ENCODE peak calls at places on chromosome 22, in four cellular contexts. E, G, J and B are unnamed samples.

GRCh38 chr22:18147791-18148507 is 2.0 kb upstream of the USP18 start:
- DNase-seq in E (no peak), G (no peak), J (no peak), B (no peak)

GRCh38 chr22:11628651-11629511 is 3899.1 kb upstream of the OR11H1 start:
- DNase-seq in E (no peak), G (no peak), J (no peak), B (no peak)

GRCh38 chr22:30309981-30310672 is 16.6 kb downstream of the TBC1D10A start:
- DNase-seq in E (no peak), G (no peak), J (no peak), B (no peak)

GRCh38 chr22:49255741-49256318 is 571.8 kb downstream of the BRD1 start:
- DNase-seq in E (no peak), G (no peak), J (no peak), B (no peak)

GRCh38 chr22:42892571-42893316 is 35.7 kb upstream of the ARFGAP3 start:
- DNase-seq in E (no peak), G (no peak), J (no peak), B (no peak)

GRCh38 chr22:25172153-25172552 is 27.5 kb upstream of the CRYBB3 start:
- DNase-seq in E (no peak), G (no peak), J (peak), B (peak)

GRCh38 chr22:39183991-39184585 is 31.6 kb upstream of the CBX7 start:
- DNase-seq in E (peak), G (no peak), J (peak), B (no peak)

GRCh38 chr22:16824718-16825687 is at the start of gene XKR3:
- DNase-seq in E (no peak), G (no peak), J (no peak), B (no peak)

GRCh38 chr22:17917490-17917983 is 106.8 kb downstream of the MICAL3 start:
- DNase-seq in E (peak), G (no peak), J (no peak), B (no peak)

GRCh38 chr22:31631381-31631780 is 30.6 kb downstream of the PISD start:
- DNase-seq in E (no peak), G (no peak), J (no peak), B (peak)

GRCh38 chr22:39428597-39429071 is 28.2 kb upstream of the MGAT3 start:
- DNase-seq in E (peak), G (peak), J (no peak), B (no peak)

GRCh38 chr22:43273902-43274484 is 69.2 kb downstream of the SCUBE1 start:
- DNase-seq in E (peak), G (peak), J (peak), B (peak)

GRCh38 chr22:39514373-39514973 is 5.9 kb upstream of the ATF4 start:
- DNase-seq in E (no peak), G (peak), J (no peak), B (peak)

GRCh38 chr22:35866646-35867045 is 149.0 kb downstream of the APOL5 start:
- DNase-seq in E (no peak), G (no peak), J (no peak), B (no peak)

GRCh38 chr22:46953968-46954755 is 191.7 kb downstream of the TBC1D22A start:
- DNase-seq in E (peak), G (no peak), J (no peak), B (no peak)

GRCh38 chr22:44449061-44449682 is 48.9 kb downstream of the RTL6 start:
- DNase-seq in E (peak), G (no peak), J (no peak), B (no peak)

GRCh38 chr22:25062378-25063095 is 110.0 kb downstream of the KIAA1671 start:
- DNase-seq in E (no peak), G (no peak), J (no peak), B (peak)

GRCh38 chr22:49702068-49702397 is 125.6 kb downstream of the BRD1 start:
- DNase-seq in E (no peak), G (no peak), J (no peak), B (no peak)

GRCh38 chr22:48138427-48138826 is 1376.0 kb downstream of the TBC1D22A start:
- DNase-seq in E (no peak), G (no peak), J (no peak), B (no peak)

GRCh38 chr22:48765595-48765994 is 1062.1 kb downstream of the BRD1 start:
- DNase-seq in E (no peak), G (no peak), J (no peak), B (no peak)

GRCh38 chr22:29030618-29031235 is 30.9 kb downstream of the C22orf31 start:
- DNase-seq in E (peak), G (peak), J (peak), B (peak)

GRCh38 chr22:17547995-17548755 is 15.1 kb upstream of the SLC25A18 start:
- DNase-seq in E (no peak), G (no peak), J (no peak), B (no peak)

GRCh38 chr22:31871475-31871874 is 72.9 kb upstream of the YWHAH start:
- DNase-seq in E (no peak), G (no peak), J (no peak), B (no peak)

GRCh38 chr22:29621761-29622526 is 18.5 kb downstream of the NF2 start:
- DNase-seq in E (no peak), G (no peak), J (peak), B (no peak)

DNA sequence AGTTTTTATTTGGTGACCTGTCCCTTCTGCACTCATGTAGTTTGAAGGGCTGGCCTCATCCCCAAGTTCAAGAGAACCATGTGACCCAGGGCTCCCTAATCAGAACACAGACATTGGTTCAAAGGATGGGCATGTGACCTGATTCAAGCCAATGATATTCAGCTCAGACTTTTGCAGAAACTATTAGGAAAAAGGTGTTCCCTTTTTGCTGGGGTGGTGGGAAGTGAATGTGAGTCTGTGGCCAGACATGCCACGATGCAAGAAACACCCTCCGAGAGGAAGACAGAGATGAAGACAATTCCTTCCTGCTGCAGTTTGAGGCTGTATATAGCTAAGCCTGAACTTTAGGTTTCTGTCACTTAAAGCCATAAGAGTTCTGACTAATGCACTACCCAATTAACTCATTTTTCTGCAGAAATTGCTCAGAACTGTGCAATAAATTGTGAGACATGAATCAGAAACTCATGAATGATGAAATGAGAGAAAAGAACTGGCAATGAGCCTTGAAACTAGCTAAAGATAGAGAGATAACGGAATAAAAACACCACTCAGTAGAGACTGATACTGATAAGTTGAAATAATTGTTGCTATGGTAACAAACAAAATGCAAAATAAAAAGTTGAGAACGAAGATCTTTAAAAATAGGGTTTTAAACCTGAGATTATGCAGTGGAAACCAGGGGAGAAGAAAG is 9.2 kb upstream of the MAPK1 start:
- DNase-seq in E (peak), G (no peak), J (no peak), B (peak)
- TF ChIP-seq FOXJ3 in E (no peak), G (no peak), J (no peak), B (no peak)

DNA sequence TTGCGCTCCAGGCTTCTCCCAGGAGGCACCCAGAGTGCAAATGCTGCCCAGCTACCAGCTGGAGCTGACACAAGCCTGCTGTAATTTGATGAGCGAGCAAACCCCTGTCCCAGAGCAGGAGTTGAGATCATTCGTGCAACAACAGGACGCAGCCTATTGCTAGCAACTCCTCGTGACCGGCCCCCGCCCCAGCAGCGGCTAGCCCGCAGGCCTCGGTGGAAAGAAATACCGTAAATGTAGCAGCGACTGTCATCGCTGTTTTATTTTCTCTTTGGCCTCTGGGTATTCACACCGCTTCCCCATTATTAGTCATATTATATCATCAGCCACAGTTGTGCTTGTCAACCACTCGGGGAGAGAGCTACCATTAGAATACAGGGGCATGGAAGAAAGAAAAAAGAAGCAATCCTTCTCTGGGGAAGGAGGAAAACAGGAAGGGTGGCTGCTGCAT is 59.2 kb upstream of the ATXN10 start:
- DNase-seq in E (no peak), G (no peak), J (no peak), B (no peak)
- TF ChIP-seq FOXJ3 in E (no peak), G (no peak), J (no peak), B (no peak)

GRCh38 chr22:27452916-27453315 is 348.6 kb downstream of the MN1 start:
- DNase-seq in E (no peak), G (no peak), J (no peak), B (no peak)

GRCh38 chr22:27456696-27457503 is 344.7 kb downstream of the MN1 start:
- DNase-seq in E (no peak), G (no peak), J (no peak), B (no peak)

GRCh38 chr22:27452245-27452644 is 349.3 kb downstream of the MN1 start:
- DNase-seq in E (no peak), G (no peak), J (no peak), B (no peak)

GRCh38 chr22:27454807-27455450 is 346.6 kb downstream of the MN1 start:
- DNase-seq in E (peak), G (peak), J (no peak), B (no peak)

DNA sequence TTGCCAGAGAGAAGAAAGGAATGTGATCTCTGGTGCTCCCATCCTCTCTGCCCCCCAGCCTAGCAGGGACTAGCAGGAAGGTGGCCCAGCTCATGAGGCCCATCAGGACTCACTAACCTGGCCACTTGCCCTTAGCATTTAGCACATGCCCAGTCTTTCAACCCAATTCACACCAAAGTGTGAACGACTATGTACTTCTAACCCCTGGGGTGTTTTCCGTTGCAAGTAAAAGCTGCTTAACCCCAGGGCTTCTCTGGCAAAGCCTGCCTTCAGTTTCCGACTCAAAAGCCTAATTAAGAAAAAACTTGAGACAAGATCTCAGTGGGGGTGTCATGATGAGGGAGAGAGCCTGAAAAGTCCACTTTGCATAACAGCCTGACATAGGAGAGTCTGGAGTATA is 347.9 kb downstream of the MN1 start:
- DNase-seq in E (no peak), G (no peak), J (no peak), B (no peak)
- TF ChIP-seq FOXJ3 in E (no peak), G (no peak), J (no peak), B (no peak)

GRCh38 chr22:23716811-23717801 is 26.3 kb downstream of the RGL4 start:
- DNase-seq in E (peak), G (peak), J (peak), B (peak)

GRCh38 chr22:23713696-23714595 is 23.1 kb downstream of the RGL4 start:
- DNase-seq in E (no peak), G (no peak), J (no peak), B (no peak)

GRCh38 chr22:23712256-23712655 is 21.4 kb downstream of the RGL4 start:
- DNase-seq in E (no peak), G (no peak), J (no peak), B (no peak)

GRCh38 chr22:23715811-23716355 is 25.1 kb downstream of the RGL4 start:
- DNase-seq in E (no peak), G (no peak), J (no peak), B (no peak)

DNA sequence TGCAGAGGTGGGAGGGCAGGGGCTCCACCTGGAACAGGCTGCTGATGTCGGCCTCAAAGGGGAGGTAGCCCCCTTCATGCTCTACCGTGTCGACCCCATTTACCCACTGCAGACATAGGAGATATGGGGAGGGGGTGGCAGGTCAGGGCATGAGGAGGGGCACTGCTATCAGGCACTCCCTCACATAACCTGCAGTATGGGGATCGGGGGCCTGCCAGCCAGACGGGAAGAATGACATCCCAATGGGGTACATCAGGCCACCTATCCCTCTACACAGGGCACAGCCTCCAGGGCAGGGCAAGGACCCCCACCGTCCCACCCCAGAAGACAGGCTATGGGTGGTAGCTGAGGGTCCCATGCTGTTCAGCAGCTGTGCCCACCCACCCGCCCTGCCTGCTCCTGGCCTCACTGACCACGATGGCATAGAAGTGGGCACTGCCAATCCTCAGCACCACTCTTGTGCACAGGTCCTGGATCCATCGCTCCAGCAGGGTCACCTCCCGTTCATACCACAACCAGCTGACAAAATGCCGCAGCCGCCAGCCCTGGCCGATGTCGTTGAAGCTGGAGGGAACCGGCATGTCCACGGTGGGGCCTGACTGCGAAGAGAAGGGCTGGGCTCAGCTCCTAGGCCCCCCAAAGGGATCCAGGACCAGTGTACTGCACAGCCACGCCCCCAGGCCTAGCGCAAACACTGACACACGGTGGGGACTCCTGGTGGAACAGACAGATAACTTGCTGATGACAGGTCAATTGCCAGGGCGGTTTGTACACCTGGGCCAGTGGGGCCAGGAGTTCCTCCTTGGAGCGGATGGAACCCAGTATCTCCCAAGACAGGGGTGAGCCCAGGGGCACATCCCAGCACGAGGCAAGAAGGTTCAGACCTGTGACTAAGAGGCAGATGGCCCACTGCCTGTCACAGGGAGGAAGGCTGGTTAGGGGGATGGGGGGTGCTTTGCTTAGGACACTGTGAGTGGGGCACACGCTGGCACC is 24.1 kb downstream of the RGL4 start:
- DNase-seq in E (peak), G (no peak), J (no peak), B (no peak)
- TF ChIP-seq FOXJ3 in E (no peak), G (no peak), J (no peak), B (no peak)

DNA sequence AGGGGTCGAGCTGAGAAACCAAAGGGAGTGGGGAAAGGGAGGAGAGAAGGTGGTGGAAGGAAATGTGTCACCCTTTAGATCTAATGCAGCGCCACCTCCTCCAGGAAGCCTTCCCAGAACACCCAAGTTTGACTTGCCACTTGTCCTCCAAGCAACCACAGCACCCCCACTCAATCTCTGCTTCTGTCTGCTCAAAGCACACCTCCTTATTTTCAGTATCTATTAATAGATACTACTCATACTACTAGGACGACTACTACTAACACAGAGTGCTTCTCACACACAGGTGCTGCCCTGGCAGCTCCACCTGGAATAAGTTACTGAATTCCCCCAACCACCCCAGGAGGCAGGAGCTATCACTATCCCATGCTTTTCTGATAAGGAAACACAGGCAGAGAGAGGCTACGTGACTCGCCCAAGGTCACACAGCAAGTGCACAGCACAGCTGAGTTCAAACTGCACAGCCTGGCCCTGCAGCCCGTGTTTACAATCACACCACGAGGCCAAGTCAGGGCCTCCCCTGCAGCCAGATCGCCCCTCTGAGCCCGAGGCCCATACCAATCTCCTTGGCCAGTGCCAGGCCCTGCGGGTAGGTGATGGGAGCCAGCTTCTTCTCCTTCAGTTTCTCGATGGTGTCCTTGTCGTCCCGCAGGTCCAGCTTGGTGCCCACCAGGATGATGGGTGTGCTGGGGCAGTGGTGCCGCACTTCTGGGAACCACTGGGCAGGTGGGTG is 13.2 kb downstream of the RAC2 start:
- DNase-seq in E (no peak), G (no peak), J (no peak), B (no peak)
- TF ChIP-seq FOXJ3 in E (no peak), G (no peak), J (no peak), B (no peak)

GRCh38 chr22:19890502-19891349 is 36.1 kb upstream of the GNB1L start:
- DNase-seq in E (no peak), G (no peak), J (no peak), B (peak)
- TF ChIP-seq FOXJ3 in E (no peak), G (no peak), J (no peak), B (peak)

DNA sequence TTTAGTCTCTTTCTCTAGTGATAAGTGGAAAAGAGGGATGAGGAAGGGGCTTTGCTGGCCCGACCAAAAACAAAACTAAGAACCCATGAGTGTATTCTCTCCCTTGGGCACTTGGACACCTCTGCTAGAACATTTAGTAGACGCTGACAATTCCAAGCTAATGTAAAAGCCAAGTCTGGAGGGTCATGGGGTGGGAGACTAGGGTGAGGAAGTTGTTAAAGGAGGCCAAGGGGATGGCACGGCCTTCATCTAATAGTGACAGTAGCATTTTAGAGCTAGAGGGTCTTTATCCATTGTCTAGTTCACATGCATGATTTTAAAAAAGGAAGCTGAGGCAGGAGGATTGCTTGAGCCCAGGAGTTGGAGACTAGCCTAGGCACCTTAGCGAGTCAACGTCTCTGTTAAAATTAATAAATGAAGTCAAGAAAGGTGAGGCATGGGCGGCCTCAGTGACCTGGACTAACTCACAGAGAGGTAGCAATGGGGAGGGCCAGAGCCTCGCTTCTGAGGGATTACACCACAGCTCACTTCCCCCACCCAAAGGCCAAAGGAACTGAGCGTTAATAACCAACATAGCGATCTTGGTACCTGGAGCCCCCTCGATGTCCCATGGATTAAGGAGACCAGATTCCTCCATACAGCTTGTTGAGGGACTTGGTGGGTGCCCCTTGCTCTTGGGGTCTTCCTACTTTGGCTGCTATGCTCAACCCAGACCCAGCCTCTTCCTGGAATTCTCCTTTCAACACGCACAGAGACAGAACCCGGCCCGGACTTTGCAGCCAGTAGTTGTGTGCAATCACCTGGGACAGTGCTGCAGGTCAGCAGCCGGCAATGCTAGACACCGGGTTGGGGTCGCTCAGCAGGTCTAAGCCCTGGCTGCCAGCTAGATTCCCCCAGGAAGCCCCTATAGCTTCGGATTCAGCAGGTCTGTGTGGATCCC is 70.4 kb downstream of the BCR start:
- DNase-seq in E (peak), G (no peak), J (peak), B (no peak)
- TF ChIP-seq FOXJ3 in E (no peak), G (no peak), J (no peak), B (no peak)